ENCODE peak calls at places on chromosomes 4 and X, in ten cellular contexts. D, G, E, L, K, C, Y, O, M and X are unnamed samples.

GRCh38 chr4:26220704-26221103 is 100.1 kb upstream of the RBPJ start:
- ATAC-seq in D (no peak), C (no peak), L (no peak), E (no peak), K (no peak), O (peak), G (no peak), M (no peak), Y (no peak), X (no peak)

GRCh38 chrX:85052636-85053343 is 49.1 kb downstream of the APOOL start:
- ATAC-seq in O (peak), Y (no peak), G (no peak), E (no peak), K (peak), D (peak), M (peak), L (no peak), C (no peak), X (peak)

GRCh38 chrX:29487214-29487613 is 728.1 kb upstream of the MAGEB2 start:
- ATAC-seq in O (no peak), C (no peak), M (no peak), L (no peak), E (no peak), D (no peak), K (no peak), Y (no peak), G (no peak), X (no peak)

GRCh38 chrX:155246748-155247147 is 17.5 kb downstream of the RAB39B start:
- ATAC-seq in D (peak), L (no peak), K (no peak), Y (no peak), E (no peak), O (no peak), C (no peak), M (no peak), G (no peak), X (no peak)

GRCh38 chr4:87054900-87055299 is 120.1 kb downstream of the AFF1 start:
- ATAC-seq in O (no peak), K (no peak), G (no peak), E (no peak), D (no peak), Y (no peak), C (peak), M (peak), L (no peak), X (no peak)

GRCh38 chr4:55303818-55304217 is 42.2 kb upstream of the SRD5A3 start:
- ATAC-seq in D (no peak), E (no peak), G (no peak), C (peak), M (peak), Y (peak), K (no peak), O (peak), L (no peak), X (no peak)

GRCh38 chr4:176999943-177000543 is 207.3 kb upstream of the VEGFC start:
- ATAC-seq in E (no peak), Y (no peak), G (no peak), K (peak), D (no peak), M (no peak), C (no peak), O (no peak), L (no peak), X (no peak)

GRCh38 chrX:56751071-56751470 is 22.0 kb downstream of the NBDY start:
- ATAC-seq in E (no peak), O (no peak), G (no peak), M (no peak), L (no peak), D (no peak), Y (no peak), C (no peak), K (no peak), X (no peak)

GRCh38 chr4:147765121-147765521 is 33.2 kb downstream of the ARHGAP10 start:
- ATAC-seq in M (no peak), C (no peak), E (no peak), K (no peak), D (no peak), Y (no peak), O (no peak), G (no peak), L (no peak), X (no peak)

GRCh38 chr4:122542411-122543236 is 78.2 kb downstream of the IL21 start:
- ATAC-seq in C (no peak), K (no peak), O (no peak), L (no peak), D (peak), G (no peak), E (no peak), M (no peak), Y (no peak), X (peak)

GRCh38 chrX:37781808-37782207 is 1.9 kb downstream of the CYBB start:
- ATAC-seq in L (no peak), M (no peak), D (no peak), Y (no peak), G (no peak), C (no peak), O (no peak), K (no peak), E (no peak), X (no peak)

GRCh38 chrX:1109580-1110119 is 102.8 kb downstream of the CRLF2 start:
- ATAC-seq in L (no peak), C (no peak), K (no peak), Y (no peak), O (no peak), D (no peak), E (no peak), M (no peak), G (no peak), X (no peak)

GRCh38 chr4:24513718-24514117 is 70.6 kb downstream of the DHX15 start:
- ATAC-seq in Y (no peak), O (no peak), E (no peak), L (no peak), K (no peak), C (no peak), D (no peak), G (no peak), M (no peak), X (no peak)

GRCh38 chrX:124346064-124346876 is at the start of gene SH2D1A:
- ATAC-seq in O (no peak), L (peak), Y (no peak), K (no peak), G (peak), C (no peak), E (peak), M (peak), D (peak), X (peak)

GRCh38 chrX:38860106-38861013 is 59.1 kb downstream of the MID1IP1 start:
- ATAC-seq in K (no peak), Y (no peak), E (no peak), D (peak), L (no peak), O (no peak), M (no peak), G (no peak), C (no peak), X (peak)

GRCh38 chr4:33802578-33802977 is 2441.7 kb downstream of the ARAP2 start:
- ATAC-seq in L (no peak), Y (no peak), G (no peak), K (no peak), O (no peak), C (no peak), M (no peak), E (no peak), D (no peak), X (no peak)

GRCh38 chr4:169571435-169571834 is 40.9 kb downstream of the NEK1 start:
- ATAC-seq in K (no peak), L (no peak), E (no peak), M (no peak), Y (no peak), C (no peak), O (no peak), G (no peak), D (no peak), X (no peak)

GRCh38 chrX:28591542-28591941 is 4.3 kb downstream of the IL1RAPL1 start:
- ATAC-seq in Y (peak), D (no peak), C (peak), M (no peak), K (no peak), G (no peak), O (no peak), E (no peak), L (no peak), X (no peak)

GRCh38 chr4:173448103-173448502 is 49.2 kb upstream of the SCRG1 start:
- ATAC-seq in E (no peak), Y (no peak), D (no peak), K (no peak), G (no peak), M (no peak), O (no peak), L (no peak), C (peak), X (no peak)

GRCh38 chr4:150510176-150510875 is 71.6 kb upstream of the MAB21L2 start:
- ATAC-seq in L (no peak), C (peak), M (peak), Y (no peak), G (no peak), D (no peak), K (peak), E (no peak), O (peak), X (no peak)

GRCh38 chr4:155799106-155799793 is 40.4 kb downstream of the GUCY1B1 start:
- ATAC-seq in K (no peak), D (no peak), Y (no peak), L (no peak), C (no peak), E (no peak), M (no peak), O (no peak), G (no peak), X (no peak)

GRCh38 chr4:3855646-3856045 is 89.5 kb downstream of the ADRA2C start:
- ATAC-seq in O (no peak), G (no peak), M (no peak), C (no peak), E (no peak), L (no peak), Y (no peak), D (no peak), K (no peak), X (no peak)

GRCh38 chr4:140300271-140300970 is 73.0 kb upstream of the SCOC start:
- ATAC-seq in E (no peak), D (peak), K (peak), M (no peak), C (no peak), L (no peak), Y (no peak), O (no peak), G (no peak), X (no peak)

GRCh38 chrX:150934453-150934852 is 36.0 kb upstream of the CD99L2 start:
- ATAC-seq in M (peak), D (no peak), L (no peak), G (no peak), O (no peak), K (peak), C (peak), E (no peak), Y (no peak), X (no peak)

GRCh38 chr4:6071959-6072720 is 53.9 kb upstream of the C4orf50 start:
- ATAC-seq in D (no peak), L (no peak), Y (no peak), G (no peak), C (peak), E (no peak), K (no peak), O (no peak), M (no peak), X (no peak)

GRCh38 chr4:111113591-111113990 is 490.7 kb upstream of the PITX2 start:
- ATAC-seq in Y (no peak), G (no peak), E (no peak), L (no peak), D (no peak), M (no peak), C (no peak), K (no peak), O (no peak), X (no peak)

GRCh38 chr4:40361338-40361737 is 26.2 kb downstream of the CHRNA9 start:
- ATAC-seq in E (no peak), D (no peak), L (no peak), C (no peak), Y (no peak), G (no peak), K (no peak), O (no peak), M (no peak), X (no peak)

GRCh38 chr4:83389756-83390505 is 55.3 kb upstream of the HPSE start:
- ATAC-seq in O (no peak), G (no peak), M (no peak), Y (peak), L (no peak), C (peak), D (no peak), E (no peak), K (no peak), X (no peak)

GRCh38 chr4:56215901-56216300 is 171.4 kb downstream of the AASDH start:
- ATAC-seq in O (peak), L (no peak), G (no peak), D (no peak), E (no peak), M (no peak), K (peak), Y (no peak), C (no peak), X (no peak)

GRCh38 chr4:4422856-4423485 is 36.1 kb downstream of the NSG1 start:
- ATAC-seq in K (no peak), L (no peak), M (no peak), Y (no peak), C (no peak), D (no peak), E (no peak), G (no peak), O (no peak), X (no peak)

GRCh38 chrX:10021461-10022272 is 54.5 kb downstream of the CLDN34 start:
- ATAC-seq in C (no peak), K (peak), M (peak), O (peak), D (no peak), Y (no peak), E (no peak), L (no peak), G (no peak), X (no peak)

GRCh38 chr4:40656221-40656863 is 26.7 kb upstream of the RBM47 start:
- ATAC-seq in M (no peak), K (no peak), C (no peak), Y (no peak), L (no peak), D (peak), G (no peak), O (no peak), E (no peak), X (no peak)

GRCh38 chr4:170014359-170015008 is 11.7 kb downstream of the MFAP3L start:
- ATAC-seq in K (no peak), Y (no peak), G (no peak), C (no peak), O (no peak), D (no peak), L (no peak), M (no peak), E (no peak), X (no peak)